ENCODE peak calls at places on chromosomes 12 and 14, in seven cellular contexts. B, D, G, T, M, H and O are unnamed samples.

GRCh38 chr12:31324845-31325523 is 966 bp downstream of the SINHCAF start:
- DNase-seq in D (peak; percentile 50), G (peak; percentile 21), M (no peak), H (peak; percentile 76), T (no peak), B (peak; percentile 47), O (peak; percentile 69)

GRCh38 chr12:95218852-95219171 is 1.2 kb downstream of the VEZT start:
- DNase-seq in M (no peak), H (peak; percentile 38), T (no peak), D (peak; percentile 18), B (peak; percentile 23), G (no peak), O (peak; percentile 36)

GRCh38 chr12:43655586-43655985 is 103.0 kb downstream of the PUS7L start:
- DNase-seq in T (no peak), D (no peak), G (no peak), M (no peak), H (no peak), B (no peak), O (peak; percentile 45)

GRCh38 chr12:47219243-47219642 is 139.5 kb upstream of the AMIGO2 start:
- DNase-seq in D (no peak), B (no peak), M (no peak), T (no peak), H (no peak), G (no peak), O (peak; percentile 51)

GRCh38 chr14:91754185-91754584 is 22.3 kb upstream of the CATSPERB start:
- DNase-seq in B (no peak), H (no peak), G (no peak), D (no peak), T (no peak), M (no peak), O (no peak)

GRCh38 chr12:100826323-100826722 is 31.7 kb downstream of the ANO4 start:
- DNase-seq in D (no peak), B (no peak), H (no peak), G (peak; percentile 16), T (peak; percentile 29), M (peak; percentile 27), O (peak; percentile 63)

GRCh38 chr12:105428793-105429192 is 98.3 kb downstream of the C12orf75 start:
- DNase-seq in M (no peak), T (no peak), H (no peak), B (no peak), D (no peak), G (no peak), O (peak; percentile 36)

GRCh38 chr12:28802706-28803438 is 346.2 kb upstream of the FAR2 start:
- DNase-seq in B (no peak), H (no peak), T (no peak), G (no peak), D (no peak), M (no peak), O (no peak)

GRCh38 chr12:89673603-89674002 is 35.0 kb downstream of the ATP2B1 start:
- DNase-seq in D (no peak), B (no peak), H (no peak), M (no peak), G (no peak), T (no peak), O (no peak)

GRCh38 chr12:86523844-86524243 is 267.7 kb upstream of the MGAT4C start:
- DNase-seq in T (no peak), B (no peak), H (no peak), M (no peak), D (no peak), G (no peak), O (no peak)

GRCh38 chr12:122958198-122958888 is 7.9 kb downstream of the ABCB9 start:
- DNase-seq in H (no peak), M (no peak), T (no peak), B (no peak), G (no peak), D (no peak), O (no peak)

GRCh38 chr12:69755302-69755701 is 16.6 kb downstream of the RAB3IP start:
- DNase-seq in D (no peak), B (no peak), H (no peak), T (no peak), M (no peak), G (no peak), O (no peak)

GRCh38 chr12:108600702-108601007 is 2.8 kb upstream of the TMEM119 start:
- DNase-seq in H (no peak), G (no peak), M (no peak), T (no peak), B (no peak), D (no peak), O (no peak)

GRCh38 chr14:23559010-23559920 is 3.2 kb downstream of the THTPA start:
- DNase-seq in T (no peak), G (peak; percentile 62), M (peak; percentile 60), B (peak; percentile 47), H (peak; percentile 56), D (peak; percentile 71), O (peak; percentile 69)

GRCh38 chr12:98852181-98852580 is 207.1 kb downstream of the APAF1 start:
- DNase-seq in G (no peak), H (no peak), M (no peak), D (no peak), T (no peak), B (no peak), O (no peak)

GRCh38 chr14:49189381-49189780 is 396.8 kb downstream of the RPS29 start:
- DNase-seq in H (no peak), G (no peak), B (no peak), M (no peak), T (no peak), D (no peak), O (no peak)

GRCh38 chr12:85713368-85713767 is 122.8 kb downstream of the RASSF9 start:
- DNase-seq in H (no peak), T (no peak), G (no peak), M (no peak), D (no peak), B (no peak), O (no peak)

GRCh38 chr12:52141306-52141705 is 50.5 kb downstream of the KRT80 start:
- DNase-seq in M (no peak), B (no peak), H (no peak), D (no peak), G (peak; percentile 42), T (no peak), O (peak; percentile 40)

GRCh38 chr12:116727902-116728301 is 10.0 kb downstream of the SPRING1 start:
- DNase-seq in T (no peak), G (no peak), B (no peak), H (no peak), D (no peak), M (no peak), O (no peak)

GRCh38 chr12:123364532-123365140 is at the start of gene SBNO1:
- DNase-seq in D (peak; percentile 88), B (peak; percentile 82), M (peak; percentile 85), H (peak; percentile 90), T (peak; percentile 72), G (peak; percentile 89), O (peak; percentile 90)

GRCh38 chr14:105364100-105364708 is 34.1 kb upstream of the TEX22 start:
- DNase-seq in G (no peak), T (peak; percentile 12), D (peak; percentile 56), M (no peak), B (no peak), H (no peak), O (peak; percentile 83)

GRCh38 chr12:450438-450837 is 9.3 kb upstream of the B4GALNT3 start:
- DNase-seq in D (no peak), M (no peak), G (no peak), B (no peak), T (no peak), H (no peak), O (no peak)

GRCh38 chr12:114858388-114859146 is 174.6 kb upstream of the TBX3 start:
- DNase-seq in T (no peak), D (no peak), B (no peak), H (no peak), M (no peak), G (peak; percentile 52), O (no peak)

GRCh38 chr14:100900837-100901390 is 2.6 kb downstream of the RTL1 start:
- DNase-seq in H (peak; percentile 88), T (no peak), D (no peak), G (peak; percentile 51), B (no peak), M (peak; percentile 52), O (no peak)

GRCh38 chr12:25051583-25052190 is 102.8 kb upstream of the BCAT1 start:
- DNase-seq in B (peak; percentile 50), G (no peak), M (no peak), H (no peak), T (no peak), D (peak; percentile 56), O (no peak)

GRCh38 chr12:26845057-26845666 is 12.2 kb upstream of the ITPR2 start:
- DNase-seq in M (peak; percentile 40), G (peak; percentile 27), T (peak; percentile 53), H (peak; percentile 15), B (no peak), D (peak; percentile 31), O (peak; percentile 67)

GRCh38 chr14:53055003-53055402 is 98.1 kb downstream of the DDHD1 start:
- DNase-seq in T (no peak), H (peak; percentile 20), B (no peak), M (peak; percentile 50), D (no peak), G (peak; percentile 40), O (peak; percentile 70)

GRCh38 chr12:11812558-11813421 is 163.3 kb downstream of the ETV6 start:
- DNase-seq in M (no peak), B (no peak), G (no peak), H (peak; percentile 38), T (no peak), D (peak; percentile 23), O (no peak)

GRCh38 chr14:99745307-99745951 is 47.8 kb upstream of the EML1 start:
- DNase-seq in G (no peak), H (no peak), T (no peak), M (no peak), B (no peak), D (no peak), O (peak; percentile 87)

GRCh38 chr12:114579389-114579788 is 104.6 kb downstream of the TBX3 start:
- DNase-seq in B (no peak), T (no peak), M (no peak), G (no peak), D (no peak), H (no peak), O (no peak)

GRCh38 chr12:123150273-123150803 is 552 bp downstream of the PITPNM2 start:
- DNase-seq in G (peak; percentile 56), B (peak; percentile 2), H (no peak), D (no peak), M (no peak), T (no peak), O (peak; percentile 51)

GRCh38 chr12:51482808-51483532 is 58.3 kb downstream of the SLC4A8 start:
- DNase-seq in D (peak; percentile 25), M (no peak), B (peak; percentile 11), H (no peak), G (no peak), T (no peak), O (peak; percentile 2)

GRCh38 chr12:116881867-116882507 is 746 bp upstream of the HRK start:
- DNase-seq in M (no peak), B (no peak), T (no peak), H (no peak), G (no peak), D (no peak), O (no peak)

GRCh38 chr14:60093606-60094005 is 1.9 kb downstream of the PCNX4 start:
- DNase-seq in G (no peak), H (no peak), D (no peak), T (no peak), M (no peak), B (no peak), O (peak; percentile 42)